ENCODE peak calls at places on chromosome 2, in nine cellular contexts. T is NCI-H1105 treated with DMSO at 0.1 percent for 48 hours, H is AG04450, P is NCI-H69, A is esophagus squamous epithelium, W is GM23248, M is dorsolateral prefrontal cortex, G is Calu3, S is NCI-H187 treated with DMSO at 0.1 percent for 48 hours. U is an unnamed sample.

GRCh38 chr2:20796374-20796791 is 26.5 kb downstream of the LDAH start:
- DNase-seq in T (no peak), H (no peak), P (no peak), A (no peak), W (no peak), M (no peak), G (no peak), S (no peak), U (no peak)

GRCh38 chr2:113225505-113226259 is 51.9 kb downstream of the PSD4 start:
- DNase-seq in T (peak; percentile 79), H (no peak), P (peak; percentile 86), A (no peak), W (peak; percentile 49), M (no peak), G (no peak), S (peak; percentile 14), U (peak; percentile 39)

GRCh38 chr2:234241656-234242445 is 191.3 kb downstream of the SPP2 start:
- DNase-seq in T (no peak), H (no peak), P (no peak), A (no peak), W (peak; percentile 88), M (no peak), G (peak; percentile 18), S (no peak), U (no peak)

GRCh38 chr2:10963155-10963554 is 51.4 kb downstream of the KCNF1 start:
- DNase-seq in T (no peak), H (no peak), P (no peak), A (no peak), W (peak; percentile 31), M (no peak), G (no peak), S (no peak), U (no peak)

GRCh38 chr2:144835634-144836351 is 315.9 kb upstream of the ZEB2 start:
- DNase-seq in T (peak; percentile 7), H (no peak), P (no peak), A (no peak), W (peak; percentile 24), M (no peak), G (peak; percentile 6), S (no peak), U (no peak)

GRCh38 chr2:174692256-174692830 is 71.9 kb downstream of the CHRNA1 start:
- DNase-seq in T (no peak), H (no peak), P (no peak), A (no peak), W (peak; percentile 84), M (peak; percentile 84), G (no peak), S (no peak), U (no peak)

GRCh38 chr2:36461039-36461681 is 105.6 kb downstream of the CRIM1 start:
- DNase-seq in T (no peak), H (peak; percentile 80), P (no peak), A (no peak), W (peak; percentile 91), M (no peak), G (no peak), S (no peak), U (no peak)

GRCh38 chr2:96145028-96145939 is at the start of gene DUSP2:
- DNase-seq in T (peak; percentile 66), H (no peak), P (peak; percentile 80), A (peak; percentile 48), W (peak; percentile 80), M (peak; percentile 61), G (peak; percentile 74), S (no peak), U (no peak)

GRCh38 chr2:26300234-26300641 is 45.7 kb upstream of the SELENOI start:
- DNase-seq in T (no peak), H (no peak), P (no peak), A (no peak), W (peak; percentile 75), M (no peak), G (no peak), S (no peak), U (no peak)

GRCh38 chr2:30915485-30915884 is 108.2 kb upstream of the CAPN13 start:
- DNase-seq in T (no peak), H (no peak), P (no peak), A (no peak), W (peak; percentile 9), M (no peak), G (peak; percentile 66), S (no peak), U (no peak)

GRCh38 chr2:241035818-241036396 is 37.5 kb downstream of the SNED1 start:
- DNase-seq in T (peak; percentile 15), H (no peak), P (peak; percentile 44), A (no peak), W (no peak), M (no peak), G (no peak), S (no peak), U (no peak)

GRCh38 chr2:236694125-236694888 is 124.7 kb downstream of the ACKR3 start:
- DNase-seq in T (no peak), H (no peak), P (no peak), A (no peak), W (no peak), M (no peak), G (no peak), S (no peak), U (no peak)

GRCh38 chr2:224023188-224023587 is 15.9 kb downstream of the SERPINE2 start:
- DNase-seq in T (no peak), H (no peak), P (peak; percentile 82), A (no peak), W (peak; percentile 82), M (no peak), G (no peak), S (no peak), U (peak; percentile 53)

GRCh38 chr2:175854665-175855064 is 147.4 kb downstream of the LNPK start:
- DNase-seq in T (peak; percentile 90), H (no peak), P (peak; percentile 68), A (no peak), W (no peak), M (no peak), G (no peak), S (no peak), U (no peak)

GRCh38 chr2:200159366-200159720 is 147.2 kb upstream of the SPATS2L start:
- DNase-seq in T (no peak), H (no peak), P (no peak), A (no peak), W (no peak), M (no peak), G (peak; percentile 24), S (no peak), U (no peak)

GRCh38 chr2:172011814-172012580 is 12.2 kb downstream of the METAP1D start:
- DNase-seq in T (no peak), H (no peak), P (no peak), A (no peak), W (no peak), M (no peak), G (no peak), S (no peak), U (no peak)

GRCh38 chr2:199458017-199458805 is 472 bp upstream of the SATB2 start:
- DNase-seq in T (peak; percentile 37), H (no peak), P (peak; percentile 86), A (no peak), W (peak; percentile 74), M (no peak), G (peak; percentile 67), S (no peak), U (peak; percentile 26)

GRCh38 chr2:75994759-75995158 is 284.0 kb upstream of the GCFC2 start:
- DNase-seq in T (no peak), H (no peak), P (no peak), A (no peak), W (no peak), M (no peak), G (no peak), S (no peak), U (no peak)

GRCh38 chr2:217823626-217824025 is 179.2 kb downstream of the TNS1 start:
- DNase-seq in T (no peak), H (no peak), P (no peak), A (no peak), W (no peak), M (no peak), G (no peak), S (no peak), U (no peak)

GRCh38 chr2:10913501-10914271 is 2.0 kb downstream of the KCNF1 start:
- DNase-seq in T (no peak), H (no peak), P (no peak), A (no peak), W (no peak), M (no peak), G (no peak), S (no peak), U (no peak)

GRCh38 chr2:182148344-182148743 is 162.7 kb downstream of the PPP1R1C start:
- DNase-seq in T (no peak), H (no peak), P (no peak), A (no peak), W (peak; percentile 10), M (no peak), G (no peak), S (no peak), U (no peak)

GRCh38 chr2:56077352-56077915 is 106.4 kb upstream of the CCDC85A start:
- DNase-seq in T (peak; percentile 4), H (no peak), P (peak; percentile 65), A (no peak), W (peak; percentile 38), M (no peak), G (peak; percentile 53), S (no peak), U (peak; percentile 8)

GRCh38 chr2:173574713-173575112 is 220.0 kb downstream of the CDCA7 start:
- DNase-seq in T (no peak), H (no peak), P (no peak), A (no peak), W (peak; percentile 63), M (no peak), G (no peak), S (no peak), U (no peak)

GRCh38 chr2:230434677-230435324 is 18.8 kb downstream of the SP100 start:
- DNase-seq in T (no peak), H (no peak), P (no peak), A (no peak), W (peak; percentile 71), M (no peak), G (no peak), S (no peak), U (no peak)

GRCh38 chr2:126885701-126886121 is 13.0 kb upstream of the TEX51 start:
- DNase-seq in T (no peak), H (peak; percentile 3), P (no peak), A (no peak), W (peak; percentile 37), M (no peak), G (no peak), S (no peak), U (no peak)

GRCh38 chr2:97849881-97850540 is 136.6 kb downstream of the ZAP70 start:
- DNase-seq in T (no peak), H (no peak), P (no peak), A (no peak), W (peak; percentile 9), M (no peak), G (no peak), S (no peak), U (no peak)

GRCh38 chr2:28009732-28010131 is 119.2 kb downstream of the BABAM2 start:
- DNase-seq in T (no peak), H (no peak), P (peak; percentile 81), A (no peak), W (no peak), M (no peak), G (no peak), S (no peak), U (no peak)

GRCh38 chr2:203484266-203485112 is 50.6 kb downstream of the RAPH1 start:
- DNase-seq in T (no peak), H (no peak), P (no peak), A (no peak), W (no peak), M (no peak), G (peak; percentile 35), S (no peak), U (no peak)

GRCh38 chr2:85390941-85391669 is 19.1 kb downstream of the CAPG start:
- DNase-seq in T (no peak), H (no peak), P (peak; percentile 9), A (no peak), W (peak; percentile 64), M (no peak), G (peak; percentile 87), S (no peak), U (peak; percentile 50)

GRCh38 chr2:215745316-215745715 is 268.0 kb downstream of the MREG start:
- DNase-seq in T (no peak), H (no peak), P (no peak), A (no peak), W (no peak), M (no peak), G (no peak), S (no peak), U (no peak)

U was measured in NCI-H1694 treated with DMSO at 0.1 percent for 48 hours.